ENCODE peak calls at places on chromosome 20, in six cellular contexts. One of them, this sample, is unnamed.
A peak's percentile ranks its signal among the peaks of the same experiment; 100 is the strongest.

GRCh38 chr20:17107127-17107526 is 119.7 kb upstream of the PCSK2 start:
- DNase-seq in CD8-positive, alpha-beta T cell: no peak
- DNase-seq in MM.1S: no peak
- DNase-seq in right cardiac atrium: no peak
- DNase-seq in H1: no peak
- DNase-seq in mesendoderm: no peak
- DNase-seq in this sample: no peak

GRCh38 chr20:25039697-25040437 is 18.1 kb downstream of the ACSS1 start:
- DNase-seq in CD8-positive, alpha-beta T cell: no peak
- DNase-seq in MM.1S: no peak
- DNase-seq in right cardiac atrium: peak; percentile 93
- DNase-seq in H1: no peak
- DNase-seq in mesendoderm: no peak
- DNase-seq in this sample: peak; percentile 34

GRCh38 chr20:62614085-62614960 is 28.0 kb upstream of the SLCO4A1 start:
- DNase-seq in CD8-positive, alpha-beta T cell: no peak
- DNase-seq in MM.1S: no peak
- DNase-seq in right cardiac atrium: peak; percentile 38
- DNase-seq in H1: no peak
- DNase-seq in mesendoderm: no peak
- DNase-seq in this sample: no peak

GRCh38 chr20:62637110-62637509 is 5.2 kb upstream of the SLCO4A1 start:
- DNase-seq in CD8-positive, alpha-beta T cell: no peak
- DNase-seq in MM.1S: no peak
- DNase-seq in right cardiac atrium: peak; percentile 13
- DNase-seq in H1: no peak
- DNase-seq in mesendoderm: no peak
- DNase-seq in this sample: no peak

GRCh38 chr20:63567382-63568169 is 6.5 kb downstream of the HELZ2 start:
- DNase-seq in CD8-positive, alpha-beta T cell: peak; percentile 72
- DNase-seq in MM.1S: peak; percentile 82
- DNase-seq in right cardiac atrium: peak; percentile 69
- DNase-seq in H1: no peak
- DNase-seq in mesendoderm: no peak
- DNase-seq in this sample: no peak

GRCh38 chr20:15918631-15919030 is 654.6 kb downstream of the KIF16B start:
- DNase-seq in CD8-positive, alpha-beta T cell: no peak
- DNase-seq in MM.1S: no peak
- DNase-seq in right cardiac atrium: no peak
- DNase-seq in H1: no peak
- DNase-seq in mesendoderm: peak; percentile 1
- DNase-seq in this sample: no peak

GRCh38 chr20:55160996-55161395 is 685.6 kb downstream of the DOK5 start:
- DNase-seq in CD8-positive, alpha-beta T cell: no peak
- DNase-seq in MM.1S: no peak
- DNase-seq in right cardiac atrium: no peak
- DNase-seq in H1: no peak
- DNase-seq in mesendoderm: no peak
- DNase-seq in this sample: no peak

GRCh38 chr20:23245553-23246128 is 105.0 kb upstream of the NXT1 start:
- DNase-seq in CD8-positive, alpha-beta T cell: no peak
- DNase-seq in MM.1S: no peak
- DNase-seq in right cardiac atrium: peak; percentile 85
- DNase-seq in H1: no peak
- DNase-seq in mesendoderm: peak; percentile 79
- DNase-seq in this sample: peak; percentile 11

GRCh38 chr20:63542031-63542559 is 4.9 kb upstream of the PTK6 start:
- DNase-seq in CD8-positive, alpha-beta T cell: no peak
- DNase-seq in MM.1S: no peak
- DNase-seq in right cardiac atrium: no peak
- DNase-seq in H1: no peak
- DNase-seq in mesendoderm: no peak
- DNase-seq in this sample: no peak

GRCh38 chr20:51500311-51500710 is 42.2 kb downstream of the NFATC2 start:
- DNase-seq in CD8-positive, alpha-beta T cell: peak; percentile 66
- DNase-seq in MM.1S: no peak
- DNase-seq in right cardiac atrium: no peak
- DNase-seq in H1: no peak
- DNase-seq in mesendoderm: no peak
- DNase-seq in this sample: peak; percentile 73

GRCh38 chr20:51679254-51679921 is 88.8 kb downstream of the ATP9A start:
- DNase-seq in CD8-positive, alpha-beta T cell: no peak
- DNase-seq in MM.1S: no peak
- DNase-seq in right cardiac atrium: no peak
- DNase-seq in H1: no peak
- DNase-seq in mesendoderm: no peak
- DNase-seq in this sample: no peak

GRCh38 chr20:1022871-1023270 is 20.8 kb upstream of the RSPO4 start:
- DNase-seq in CD8-positive, alpha-beta T cell: no peak
- DNase-seq in MM.1S: no peak
- DNase-seq in right cardiac atrium: no peak
- DNase-seq in H1: no peak
- DNase-seq in mesendoderm: no peak
- DNase-seq in this sample: no peak

GRCh38 chr20:36483919-36484808 is 57.2 kb upstream of the MYL9 start:
- DNase-seq in CD8-positive, alpha-beta T cell: no peak
- DNase-seq in MM.1S: no peak
- DNase-seq in right cardiac atrium: peak; percentile 34
- DNase-seq in H1: no peak
- DNase-seq in mesendoderm: no peak
- DNase-seq in this sample: no peak

GRCh38 chr20:1840865-1841553 is 54.2 kb upstream of the SIRPA start:
- DNase-seq in CD8-positive, alpha-beta T cell: no peak
- DNase-seq in MM.1S: no peak
- DNase-seq in right cardiac atrium: no peak
- DNase-seq in H1: no peak
- DNase-seq in mesendoderm: peak; percentile 90
- DNase-seq in this sample: no peak

GRCh38 chr20:39775110-39775509 is 813.0 kb downstream of the DHX35 start:
- DNase-seq in CD8-positive, alpha-beta T cell: no peak
- DNase-seq in MM.1S: no peak
- DNase-seq in right cardiac atrium: peak; percentile 95
- DNase-seq in H1: no peak
- DNase-seq in mesendoderm: no peak
- DNase-seq in this sample: no peak

GRCh38 chr20:5522422-5522821 is 205.7 kb upstream of the PROKR2 start:
- DNase-seq in CD8-positive, alpha-beta T cell: no peak
- DNase-seq in MM.1S: no peak
- DNase-seq in right cardiac atrium: no peak
- DNase-seq in H1: no peak
- DNase-seq in mesendoderm: no peak
- DNase-seq in this sample: no peak
- H3K27ac ChIP-seq in CD8-positive, alpha-beta T cell: no peak overlapping the region
- H3K27ac ChIP-seq in MM.1S: no peak overlapping the region
- H3K27ac ChIP-seq in right cardiac atrium: no peak overlapping the region
- H3K27ac ChIP-seq in H1: no peak overlapping the region
- H3K27ac ChIP-seq in mesendoderm: no peak overlapping the region
- H3K27ac ChIP-seq in this sample: no peak overlapping the region

DNA sequence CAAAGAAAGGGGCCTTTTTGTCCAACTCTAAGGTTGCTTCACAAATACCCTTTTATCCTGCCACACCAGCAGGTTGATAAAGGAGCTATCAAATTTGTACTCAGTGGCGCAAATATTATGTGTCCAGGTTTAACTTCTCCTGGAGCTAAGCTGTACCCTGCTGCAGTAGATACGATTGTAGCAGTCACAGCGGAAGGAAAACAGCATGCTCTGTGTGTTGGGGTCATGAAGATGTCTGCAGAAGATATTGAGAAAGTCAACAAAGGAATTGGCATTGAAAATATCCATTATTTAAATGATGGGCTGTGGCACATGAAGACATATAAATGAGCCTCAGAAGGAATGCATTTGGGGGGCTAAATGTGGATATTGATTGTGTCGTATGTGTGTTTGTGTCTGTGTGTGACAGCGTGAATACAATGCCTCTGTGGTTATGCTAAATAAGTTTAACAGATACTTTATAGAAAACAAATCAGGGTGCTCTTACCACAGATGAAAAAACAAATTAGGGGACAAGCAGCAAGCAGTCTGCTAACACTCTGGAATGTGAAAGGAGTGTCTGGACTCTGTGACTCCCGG is 33.6 kb downstream of the HM13 start:
- DNase-seq in CD8-positive, alpha-beta T cell: no peak
- DNase-seq in MM.1S: no peak
- DNase-seq in right cardiac atrium: peak; percentile 4
- DNase-seq in H1: no peak
- DNase-seq in mesendoderm: no peak
- DNase-seq in this sample: no peak
- H3K27ac ChIP-seq in CD8-positive, alpha-beta T cell: peak overlapping the region; percentile 91
- H3K27ac ChIP-seq in MM.1S: peak overlapping the region; percentile 80
- H3K27ac ChIP-seq in right cardiac atrium: no peak overlapping the region
- H3K27ac ChIP-seq in H1: peak overlapping the region; percentile 54
- H3K27ac ChIP-seq in mesendoderm: no peak overlapping the region
- H3K27ac ChIP-seq in this sample: peak overlapping the region; percentile 90

DNA sequence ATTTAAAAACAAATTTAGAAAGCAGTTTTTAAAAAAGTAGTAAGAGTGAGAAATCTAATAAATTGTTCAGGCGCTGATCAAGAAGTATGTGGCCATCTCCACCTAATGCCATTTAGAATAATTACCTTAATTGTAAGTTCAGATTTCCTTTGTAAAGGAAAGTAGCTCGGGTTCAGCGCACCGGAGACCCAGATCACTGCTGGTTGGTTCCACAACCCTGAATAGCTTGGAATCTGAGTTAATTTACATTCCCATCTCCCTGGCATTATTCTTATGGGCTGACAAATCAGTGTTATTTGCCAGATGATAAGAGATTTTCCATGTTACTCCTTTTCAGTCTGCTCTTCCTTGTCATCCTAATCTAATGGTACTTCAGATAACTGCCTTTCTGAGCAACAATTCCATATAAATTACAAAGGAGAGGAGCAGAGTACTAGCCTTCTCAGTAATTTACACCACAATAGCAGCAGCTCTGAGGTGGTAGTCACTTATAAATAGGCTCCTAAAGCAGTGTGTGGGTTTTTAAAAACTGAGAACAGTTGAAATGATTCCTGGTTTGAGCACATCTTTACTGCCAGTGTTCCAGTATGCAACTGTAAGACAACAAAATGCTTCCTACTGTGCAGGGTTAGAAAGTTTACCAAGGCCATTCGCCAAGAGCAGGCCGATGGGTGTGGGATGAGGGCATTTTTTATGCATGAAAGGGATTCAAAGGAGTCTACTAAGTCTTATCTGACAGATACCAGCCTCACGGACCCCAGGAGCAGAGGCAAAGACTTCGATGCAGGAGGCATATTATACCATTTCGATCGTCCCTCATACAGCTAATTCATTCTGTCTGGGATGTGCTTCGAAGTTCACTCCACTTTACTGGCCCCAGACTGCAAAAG is 89.7 kb downstream of the NDUFAF5 start:
- DNase-seq in CD8-positive, alpha-beta T cell: no peak
- DNase-seq in MM.1S: no peak
- DNase-seq in right cardiac atrium: no peak
- DNase-seq in H1: peak; percentile 25
- DNase-seq in mesendoderm: peak; percentile 85
- DNase-seq in this sample: no peak
- H3K27ac ChIP-seq in CD8-positive, alpha-beta T cell: no peak overlapping the region
- H3K27ac ChIP-seq in MM.1S: no peak overlapping the region
- H3K27ac ChIP-seq in right cardiac atrium: no peak overlapping the region
- H3K27ac ChIP-seq in H1: peak overlapping the region; percentile 59
- H3K27ac ChIP-seq in mesendoderm: peak overlapping the region; percentile 78
- H3K27ac ChIP-seq in this sample: no peak overlapping the region

DNA sequence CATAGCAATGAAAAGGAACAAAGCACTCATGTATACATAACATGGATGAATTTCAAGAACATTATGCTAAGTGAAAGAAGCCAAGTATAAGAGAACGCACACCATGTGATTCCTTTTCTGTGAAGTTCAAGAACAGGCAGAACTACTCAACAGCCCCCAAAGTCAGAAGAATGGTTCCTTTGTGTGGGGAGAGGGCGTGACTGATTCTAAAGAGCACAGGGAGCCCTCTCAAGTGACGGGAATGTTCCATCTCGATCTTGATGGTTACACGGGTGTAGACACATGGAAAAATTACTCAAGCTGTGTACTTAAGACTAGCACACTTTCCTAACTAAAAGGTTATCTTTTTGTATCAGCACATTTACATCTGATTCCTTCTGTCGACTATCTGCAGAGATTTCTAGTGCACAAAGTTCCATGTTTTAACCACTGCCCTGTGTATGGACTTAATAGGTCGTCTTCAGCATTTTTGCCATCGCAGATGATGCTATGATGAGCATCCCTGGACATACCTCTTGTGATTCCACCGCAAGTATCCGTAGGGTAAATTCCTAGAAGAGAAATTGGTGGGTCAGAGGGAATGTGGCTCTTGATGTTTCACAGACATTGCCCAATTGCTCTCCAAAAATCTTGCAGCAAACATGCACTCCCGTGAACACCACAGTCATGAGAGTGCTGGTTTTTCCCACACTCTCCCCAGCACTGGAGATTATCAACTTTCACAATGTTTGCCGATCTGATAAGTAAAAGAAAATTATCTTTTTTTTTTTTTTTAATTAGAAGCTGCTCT is 279.3 kb downstream of the BMP7 start:
- DNase-seq in CD8-positive, alpha-beta T cell: no peak
- DNase-seq in MM.1S: no peak
- DNase-seq in right cardiac atrium: no peak
- DNase-seq in H1: no peak
- DNase-seq in mesendoderm: no peak
- DNase-seq in this sample: no peak
- H3K27ac ChIP-seq in CD8-positive, alpha-beta T cell: no peak overlapping the region
- H3K27ac ChIP-seq in MM.1S: no peak overlapping the region
- H3K27ac ChIP-seq in right cardiac atrium: no peak overlapping the region
- H3K27ac ChIP-seq in H1: no peak overlapping the region
- H3K27ac ChIP-seq in mesendoderm: no peak overlapping the region
- H3K27ac ChIP-seq in this sample: no peak overlapping the region

This sample was measured in caudate nucleus.